ENCODE peak calls at places on chromosomes 4 and X, in eight cellular contexts. R is left lung; O is A549; H is naive thymus-derived CD4-positive, alpha-beta T cell; X is gastroesophageal sphincter; A is upper lobe of right lung; Q is heart left ventricle; Z is psoas muscle. L is an unnamed sample.
A peak's percentile ranks its signal among the peaks of the same experiment; 100 is the strongest.

GRCh38 chr4:185534534-185534849 is 815 bp downstream of the PDLIM3 start:
- ATAC-seq in R (peak; percentile 61), O (peak; percentile 49), H (no peak), X (no peak), A (no peak), Q (peak; percentile 50), Z (peak; percentile 25), L (no peak)

GRCh38 chr4:4901877-4902276 is 42.4 kb downstream of the MSX1 start:
- ATAC-seq in R (no peak), O (no peak), H (no peak), X (no peak), A (no peak), Q (no peak), Z (no peak), L (no peak)

GRCh38 chr4:13496605-13497004 is 12.5 kb upstream of the RAB28 start:
- ATAC-seq in R (no peak), O (no peak), H (no peak), X (no peak), A (no peak), Q (no peak), Z (no peak), L (no peak)

GRCh38 chr4:93759506-93759905 is 69.0 kb upstream of the ATOH1 start:
- ATAC-seq in R (peak; percentile 54), O (no peak), H (peak; percentile 36), X (no peak), A (peak; percentile 90), Q (no peak), Z (no peak), L (peak; percentile 59)

GRCh38 chrX:73855546-73855945 is 292.5 kb downstream of the CHIC1 start:
- ATAC-seq in R (peak; percentile 40), O (peak; percentile 90), H (peak; percentile 64), X (no peak), A (peak; percentile 77), Q (peak; percentile 20), Z (no peak), L (peak; percentile 58)

GRCh38 chr4:64538219-64538618 is 129.0 kb upstream of the TECRL start:
- ATAC-seq in R (no peak), O (no peak), H (no peak), X (no peak), A (no peak), Q (peak; percentile 19), Z (peak; percentile 27), L (no peak)

GRCh38 chrX:17859609-17860178 is 1.4 kb downstream of the RAI2 start:
- ATAC-seq in R (peak; percentile 80), O (no peak), H (peak; percentile 75), X (no peak), A (peak; percentile 76), Q (peak; percentile 35), Z (no peak), L (no peak)

GRCh38 chrX:20269848-20270556 is 3.3 kb upstream of the RPS6KA3 start:
- ATAC-seq in R (no peak), O (no peak), H (no peak), X (no peak), A (no peak), Q (no peak), Z (no peak), L (no peak)

GRCh38 chr4:79390890-79391289 is 17.1 kb downstream of the GK2 start:
- ATAC-seq in R (no peak), O (no peak), H (no peak), X (no peak), A (no peak), Q (no peak), Z (no peak), L (no peak)

GRCh38 chrX:74523224-74523623 is 91.2 kb downstream of the RLIM start:
- ATAC-seq in R (no peak), O (no peak), H (no peak), X (no peak), A (no peak), Q (no peak), Z (no peak), L (no peak)

GRCh38 chrX:13085533-13085932 is 41.1 kb upstream of the FAM9C start:
- ATAC-seq in R (no peak), O (no peak), H (peak; percentile 40), X (no peak), A (peak; percentile 36), Q (no peak), Z (no peak), L (no peak)

GRCh38 chrX:17028381-17028780 is 81.9 kb downstream of the REPS2 start:
- ATAC-seq in R (no peak), O (no peak), H (no peak), X (no peak), A (no peak), Q (no peak), Z (no peak), L (no peak)

GRCh38 chr4:1802151-1802715 is 9.1 kb downstream of the FGFR3 start:
- ATAC-seq in R (peak; percentile 24), O (no peak), H (no peak), X (peak; percentile 66), A (no peak), Q (peak; percentile 43), Z (no peak), L (no peak)

GRCh38 chr4:56764775-56765174 is 56.7 kb downstream of the SPINK2 start:
- ATAC-seq in R (no peak), O (no peak), H (no peak), X (no peak), A (no peak), Q (no peak), Z (no peak), L (no peak)

GRCh38 chr4:142556613-142557012 is 289.5 kb downstream of the INPP4B start:
- ATAC-seq in R (no peak), O (no peak), H (no peak), X (no peak), A (no peak), Q (no peak), Z (no peak), L (no peak)

GRCh38 chrX:151970661-151971060 is 3.8 kb downstream of the GABRE start:
- ATAC-seq in R (peak; percentile 71), O (peak; percentile 54), H (no peak), X (peak; percentile 60), A (peak; percentile 70), Q (peak; percentile 67), Z (peak; percentile 36), L (no peak)

GRCh38 chr4:44848466-44848865 is 122.1 kb upstream of the GNPDA2 start:
- ATAC-seq in R (no peak), O (no peak), H (no peak), X (no peak), A (no peak), Q (no peak), Z (no peak), L (no peak)

GRCh38 chr4:1879491-1879890 is 8.3 kb downstream of the NSD2 start:
- ATAC-seq in R (no peak), O (no peak), H (no peak), X (no peak), A (no peak), Q (no peak), Z (no peak), L (no peak)

GRCh38 chr4:117137143-117137542 is 51.8 kb upstream of the TRAM1L1 start:
- ATAC-seq in R (no peak), O (no peak), H (no peak), X (no peak), A (no peak), Q (no peak), Z (no peak), L (no peak)

GRCh38 chr4:163988921-163989320 is 494.4 kb downstream of the TMA16 start:
- ATAC-seq in R (no peak), O (no peak), H (no peak), X (no peak), A (no peak), Q (no peak), Z (no peak), L (no peak)

GRCh38 chr4:52894408-52894807 is 32.3 kb downstream of the RASL11B start:
- ATAC-seq in R (no peak), O (no peak), H (no peak), X (no peak), A (no peak), Q (no peak), Z (no peak), L (no peak)

GRCh38 chrX:146409528-146409927 is 400.0 kb upstream of the CXorf51B start:
- ATAC-seq in R (no peak), O (no peak), H (no peak), X (no peak), A (no peak), Q (no peak), Z (no peak), L (no peak)

GRCh38 chr4:85515701-85516100 is 40.8 kb downstream of the ARHGAP24 start:
- ATAC-seq in R (no peak), O (no peak), H (no peak), X (no peak), A (no peak), Q (no peak), Z (no peak), L (no peak)

L was measured in stimulated activated memory B cell treated with anti-CD40 and anti-IgM and Interleukin-4, amounts not matched to agents 10 μg/mL and 1 μg/mL and 100 μg/mL, for 72 hours.